ENCODE peak calls at places on chromosomes 4 and X, in ten cellular contexts. S is brain microvascular endothelial cell, B is left kidney, A is coronary artery, N is NCI-H748 treated with DMSO at 0.1 percent for 48 hours, Y is NCI-H2029 treated with DMSO at 0.1 percent for 48 hours, W is HFFc6, M is breast epithelium, R is NCI-H187, E is sciatic nerve. I is an unnamed sample.

GRCh38 chr4:185283723-185284122 is 74.3 kb downstream of the SNX25 start:
- DNase-seq in B (no peak), A (no peak), R (no peak), M (no peak), Y (no peak), E (no peak), S (no peak), N (no peak), W (peak), I (no peak)

GRCh38 chrX:25650216-25650615 is 487.9 kb upstream of the MAGEB18 start:
- DNase-seq in N (no peak), S (no peak), E (no peak), Y (no peak), R (no peak), A (no peak), M (no peak), W (no peak), B (no peak), I (no peak)

GRCh38 chrX:11665144-11666040 is at the start of gene ARHGAP6:
- DNase-seq in E (peak), B (peak), S (peak), M (no peak), A (no peak), W (no peak), R (no peak), N (peak), Y (no peak), I (peak)

GRCh38 chr4:95732061-95732460 is 107.8 kb upstream of the PDHA2 start:
- DNase-seq in R (no peak), B (peak), Y (no peak), N (no peak), E (no peak), S (peak), A (no peak), W (no peak), M (no peak), I (no peak)

GRCh38 chr4:48227662-48228061 is 42.0 kb downstream of the TEC start:
- DNase-seq in R (no peak), S (no peak), N (no peak), B (no peak), E (no peak), A (no peak), Y (no peak), W (no peak), M (no peak), I (no peak)

GRCh38 chrX:139495324-139495723 is 35.2 kb upstream of the F9 start:
- DNase-seq in Y (no peak), E (no peak), M (no peak), W (no peak), A (no peak), N (no peak), S (no peak), R (no peak), B (no peak), I (peak)

GRCh38 chr4:797066-797465 is 28.9 kb downstream of the CPLX1 start:
- DNase-seq in W (no peak), N (no peak), A (no peak), E (no peak), B (no peak), S (no peak), Y (peak), M (no peak), R (no peak), I (no peak)

GRCh38 chrX:100731441-100732281 is at the start of gene SYTL4:
- DNase-seq in R (no peak), N (no peak), M (no peak), A (no peak), E (peak), Y (no peak), B (peak), S (no peak), W (no peak), I (peak)

GRCh38 chr4:149534779-149535178 is 280.9 kb downstream of the IQCM start:
- DNase-seq in Y (no peak), N (no peak), A (no peak), M (no peak), E (no peak), S (no peak), W (no peak), R (no peak), B (no peak), I (no peak)

GRCh38 chr4:110480031-110480549 is 4.1 kb downstream of the ENPEP start:
- DNase-seq in E (no peak), Y (no peak), B (no peak), N (no peak), A (no peak), W (peak), S (peak), R (no peak), M (no peak), I (peak)

GRCh38 chr4:142169216-142169615 is 532.8 kb downstream of the IL15 start:
- DNase-seq in R (no peak), A (no peak), S (no peak), E (no peak), Y (no peak), N (no peak), W (no peak), M (no peak), B (no peak), I (no peak)

GRCh38 chrX:45614853-45615252 is 414.2 kb upstream of the DIPK2B start:
- DNase-seq in E (no peak), W (no peak), A (no peak), B (no peak), N (no peak), Y (no peak), M (no peak), S (no peak), R (no peak), I (no peak)

GRCh38 chr4:9812530-9813340 is 31.3 kb downstream of the DRD5 start:
- DNase-seq in B (peak), E (no peak), S (peak), M (no peak), A (no peak), N (no peak), W (no peak), Y (no peak), R (no peak), I (no peak)

GRCh38 chr4:75248770-75249467 is 265.3 kb downstream of the RCHY1 start:
- DNase-seq in M (no peak), N (peak), R (no peak), A (no peak), S (peak), Y (peak), W (no peak), E (no peak), B (no peak), I (no peak)

GRCh38 chr4:152735302-152735917 is 44.1 kb downstream of the TIGD4 start:
- DNase-seq in W (peak), R (no peak), M (no peak), E (no peak), B (peak), A (no peak), S (no peak), Y (peak), N (peak), I (peak)

GRCh38 chr4:76874176-76874575 is 23.8 kb downstream of the SOWAHB start:
- DNase-seq in S (no peak), R (no peak), B (no peak), M (no peak), N (no peak), E (no peak), A (no peak), W (no peak), Y (no peak), I (peak)

I was measured in GM23338.